ENCODE peak calls at places on chromosomes 2 and 18, in seven cellular contexts. T, B, V, Y, X, S and L are unnamed samples.

GRCh38 chr18:62526098-62527025 is 3.5 kb downstream of the ZCCHC2 start:
- DNase-seq in S (peak; percentile 96), X (peak; percentile 86), T (peak; percentile 85), Y (peak; percentile 82), V (peak; percentile 73), B (peak; percentile 84), L (peak; percentile 81)

GRCh38 chr2:9122367-9122766 is 84.2 kb upstream of the ASAP2 start:
- DNase-seq in V (no peak), S (no peak), B (no peak), T (no peak), X (no peak), Y (no peak), L (no peak)

GRCh38 chr2:3453196-3453845 is 66.0 kb downstream of the ADI1 start:
- DNase-seq in Y (no peak), X (no peak), T (no peak), B (no peak), V (no peak), S (no peak), L (no peak)

GRCh38 chr2:177242136-177242987 is 22.2 kb downstream of the NFE2L2 start:
- DNase-seq in Y (no peak), S (peak; percentile 91), T (peak; percentile 24), X (no peak), B (peak; percentile 97), V (peak; percentile 46), L (no peak)

GRCh38 chr18:54052259-54052658 is 172.2 kb downstream of the MBD2 start:
- DNase-seq in S (no peak), T (no peak), X (no peak), Y (no peak), V (no peak), B (no peak), L (no peak)

GRCh38 chr2:86622878-86623548 is 652 bp downstream of the RNF103 start:
- DNase-seq in X (peak; percentile 71), V (peak; percentile 60), B (no peak), Y (peak; percentile 36), S (no peak), T (peak; percentile 62), L (peak; percentile 39)

GRCh38 chr18:3654442-3655253 is 204.7 kb downstream of the TGIF1 start:
- DNase-seq in S (no peak), Y (no peak), V (no peak), T (peak; percentile 36), X (no peak), B (no peak), L (no peak)

GRCh38 chr2:236672606-236673005 is 103.0 kb downstream of the ACKR3 start:
- DNase-seq in S (no peak), Y (no peak), V (no peak), B (no peak), T (no peak), X (no peak), L (no peak)

GRCh38 chr2:237254911-237255578 is 158.9 kb downstream of the COL6A3 start:
- DNase-seq in X (no peak), S (peak; percentile 92), B (peak; percentile 84), Y (no peak), T (no peak), V (no peak), L (no peak)